ENCODE peak calls at places on chromosome 21, in nine cellular contexts. Q, F, E, Z, J, L, D, C and Y are unnamed samples.

GRCh38 chr21:16976132-16976666 is 536.6 kb upstream of the CXADR start:
- DNase-seq in Q (no peak), F (peak), E (no peak), Z (no peak), J (no peak), L (no peak), D (no peak), C (no peak), Y (no peak)

GRCh38 chr21:46214478-46215340 is 13.9 kb downstream of the LSS start:
- DNase-seq in Q (no peak), F (no peak), E (no peak), Z (no peak), J (no peak), L (no peak), D (no peak), C (no peak), Y (no peak)

GRCh38 chr21:46498335-46499050 is 39.8 kb downstream of the DIP2A start:
- DNase-seq in Q (no peak), F (peak), E (peak), Z (no peak), J (no peak), L (no peak), D (peak), C (no peak), Y (no peak)

GRCh38 chr21:41439245-41439644 is 13.2 kb downstream of the MX1 start:
- DNase-seq in Q (no peak), F (no peak), E (peak), Z (no peak), J (no peak), L (no peak), D (no peak), C (no peak), Y (no peak)

GRCh38 chr21:25858328-25858727 is 123.6 kb downstream of the GABPA start:
- DNase-seq in Q (no peak), F (no peak), E (no peak), Z (peak), J (no peak), L (no peak), D (no peak), C (no peak), Y (no peak)

GRCh38 chr21:39637197-39637970 is 24.6 kb downstream of the B3GALT5 start:
- DNase-seq in Q (no peak), F (no peak), E (no peak), Z (peak), J (no peak), L (no peak), D (no peak), C (no peak), Y (no peak)

GRCh38 chr21:16945580-16945979 is 567.3 kb upstream of the CXADR start:
- DNase-seq in Q (no peak), F (peak), E (no peak), Z (no peak), J (no peak), L (no peak), D (no peak), C (no peak), Y (no peak)

GRCh38 chr21:38839683-38840286 is 34.1 kb downstream of the ETS2 start:
- DNase-seq in Q (no peak), F (peak), E (peak), Z (no peak), J (no peak), L (no peak), D (peak), C (no peak), Y (no peak)

GRCh38 chr21:40176732-40177131 is 309.5 kb downstream of the PCP4 start:
- DNase-seq in Q (no peak), F (no peak), E (no peak), Z (peak), J (no peak), L (no peak), D (no peak), C (peak), Y (no peak)